ENCODE peak calls at places on chromosome 12, in four cellular contexts. One of them, this sample, is unnamed.

GRCh38 chr12:27480031-27480430 is 33.5 kb downstream of the SMCO2 start:
- DNase-seq in GM12878: no peak
- DNase-seq in H1: no peak
- DNase-seq in K562: no peak
- DNase-seq in this sample: no peak

GRCh38 chr12:8033153-8034044 is 883 bp downstream of the FOXJ2 start:
- DNase-seq in K562: peak
- DNase-seq in H1: no peak
- DNase-seq in GM12878: no peak
- DNase-seq in this sample: no peak

GRCh38 chr12:86727151-86727550 is 471.0 kb upstream of the MGAT4C start:
- DNase-seq in H1: no peak
- DNase-seq in GM12878: no peak
- DNase-seq in K562: no peak
- DNase-seq in this sample: no peak

GRCh38 chr12:66170606-66171005 is 810 bp upstream of the TMBIM4 start:
- DNase-seq in H1: no peak
- DNase-seq in GM12878: no peak
- DNase-seq in K562: no peak
- DNase-seq in this sample: no peak

GRCh38 chr12:30973171-30973570 is 46.6 kb downstream of the TSPAN11 start:
- DNase-seq in K562: no peak
- DNase-seq in H1: no peak
- DNase-seq in GM12878: no peak
- DNase-seq in this sample: no peak

GRCh38 chr12:102427542-102427923 is 52.8 kb downstream of the IGF1 start:
- DNase-seq in K562: peak
- DNase-seq in GM12878: no peak
- DNase-seq in H1: no peak
- DNase-seq in this sample: no peak

GRCh38 chr12:109715310-109716091 is 1.9 kb downstream of the FAM222A start:
- DNase-seq in K562: peak
- DNase-seq in GM12878: no peak
- DNase-seq in H1: peak
- DNase-seq in this sample: no peak

GRCh38 chr12:121611306-121611705 is 15.0 kb upstream of the ORAI1 start:
- DNase-seq in GM12878: no peak
- DNase-seq in H1: peak
- DNase-seq in K562: no peak
- DNase-seq in this sample: no peak

GRCh38 chr12:49537709-49538601 is 875 bp upstream of the KCNH3 start:
- DNase-seq in GM12878: no peak
- DNase-seq in H1: no peak
- DNase-seq in K562: peak
- DNase-seq in this sample: no peak

GRCh38 chr12:117159674-117160073 is 30.6 kb downstream of the FBXO21 start:
- DNase-seq in K562: no peak
- DNase-seq in GM12878: no peak
- DNase-seq in H1: no peak
- DNase-seq in this sample: no peak

GRCh38 chr12:119235352-119235751 is 56.6 kb downstream of the HSPB8 start:
- DNase-seq in K562: no peak
- DNase-seq in H1: no peak
- DNase-seq in GM12878: no peak
- DNase-seq in this sample: no peak

GRCh38 chr12:25653487-25654175 is 100.5 kb upstream of the LMNTD1 start:
- DNase-seq in H1: no peak
- DNase-seq in GM12878: no peak
- DNase-seq in K562: no peak
- DNase-seq in this sample: no peak

GRCh38 chr12:86212970-86213369 is 43.2 kb downstream of the MGAT4C start:
- DNase-seq in K562: no peak
- DNase-seq in GM12878: no peak
- DNase-seq in H1: no peak
- DNase-seq in this sample: no peak

GRCh38 chr12:116697305-116698130 is 40.4 kb downstream of the SPRING1 start:
- DNase-seq in K562: peak
- DNase-seq in GM12878: no peak
- DNase-seq in H1: no peak
- DNase-seq in this sample: peak

GRCh38 chr12:52037248-52037861 is 13.9 kb upstream of the NR4A1 start:
- DNase-seq in H1: peak
- DNase-seq in K562: no peak
- DNase-seq in GM12878: no peak
- DNase-seq in this sample: no peak

GRCh38 chr12:124613151-124613585 is 45.8 kb upstream of the NCOR2 start:
- DNase-seq in GM12878: no peak
- DNase-seq in K562: no peak
- DNase-seq in H1: no peak
- DNase-seq in this sample: no peak

GRCh38 chr12:24494401-24494800 is 454.5 kb downstream of the BCAT1 start:
- DNase-seq in H1: no peak
- DNase-seq in K562: no peak
- DNase-seq in GM12878: no peak
- DNase-seq in this sample: no peak

GRCh38 chr12:1457901-1458300 is 136.5 kb downstream of the FBXL14 start:
- DNase-seq in H1: no peak
- DNase-seq in K562: no peak
- DNase-seq in GM12878: no peak
- DNase-seq in this sample: no peak

DNA sequence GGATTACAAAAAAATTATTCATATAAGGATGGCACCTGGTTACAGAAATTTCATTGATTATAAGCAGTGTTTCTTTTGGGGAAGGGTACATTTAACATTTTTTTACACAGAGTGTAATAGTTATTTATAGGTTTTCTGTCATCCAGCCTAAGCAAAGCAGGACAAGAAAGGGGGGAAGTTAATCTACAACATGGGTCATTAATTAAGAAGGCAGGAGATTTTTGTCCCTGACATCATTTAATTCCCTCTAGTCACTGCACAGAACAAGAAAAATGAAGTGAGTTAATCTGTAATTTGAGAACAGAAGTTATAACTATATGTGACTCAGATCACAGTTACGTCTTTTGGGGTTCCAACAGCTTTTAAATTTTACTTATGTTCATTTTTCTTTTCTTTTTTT is 173.4 kb downstream of the PTPRO start:
- DNase-seq in GM12878: no peak
- DNase-seq in H1: no peak
- DNase-seq in K562: no peak
- DNase-seq in this sample: no peak
- TF ChIP-seq ZNF274 in GM12878: no peak
- TF ChIP-seq ZNF274 in H1: no peak
- TF ChIP-seq ZNF274 in K562: no peak
- TF ChIP-seq ZNF274 in this sample: no peak

GRCh38 chr12:23001487-23001886 is 376.5 kb downstream of the ETNK1 start:
- DNase-seq in GM12878: no peak
- DNase-seq in K562: no peak
- DNase-seq in H1: no peak
- DNase-seq in this sample: no peak
- TF ChIP-seq RFX5 in GM12878: no peak
- TF ChIP-seq RFX5 in K562: no peak
- TF ChIP-seq RFX5 in H1: no peak
- TF ChIP-seq RFX5 in this sample: no peak

DNA sequence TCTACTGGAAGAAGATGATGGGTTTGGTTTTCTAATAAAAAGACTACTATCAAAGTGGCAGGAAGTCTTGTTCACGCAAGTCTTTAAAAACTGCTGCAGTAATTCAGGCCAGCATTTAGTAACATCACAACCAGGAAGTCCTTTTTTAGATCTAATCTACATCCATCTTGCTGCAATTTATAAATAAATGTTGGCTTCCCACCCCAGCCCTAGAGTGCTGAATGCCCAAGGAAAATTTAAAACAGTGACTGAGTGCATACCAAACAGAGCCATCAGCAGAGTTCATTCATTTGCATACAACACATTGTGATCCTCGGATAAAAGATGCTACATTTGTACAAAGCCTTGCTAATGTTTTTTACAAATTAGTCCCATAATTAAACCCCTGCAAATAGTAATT is 72.1 kb downstream of the PHLDA1 start:
- DNase-seq in K562: no peak
- DNase-seq in GM12878: no peak
- DNase-seq in H1: no peak
- DNase-seq in this sample: no peak
- TF ChIP-seq ZNF274 in K562: no peak
- TF ChIP-seq ZNF274 in GM12878: no peak
- TF ChIP-seq ZNF274 in H1: no peak
- TF ChIP-seq ZNF274 in this sample: no peak

GRCh38 chr12:69239922-69240624 is 704 bp downstream of the CPSF6 start:
- DNase-seq in GM12878: no peak
- DNase-seq in K562: peak
- DNase-seq in H1: peak
- DNase-seq in this sample: no peak
- TF ChIP-seq RFX5 in GM12878: no peak
- TF ChIP-seq RFX5 in K562: no peak
- TF ChIP-seq RFX5 in H1: no peak
- TF ChIP-seq RFX5 in this sample: no peak

This sample was measured in HepG2.